ENCODE peak calls at places on chromosomes 12 and 14, in eight cellular contexts. T, Z, N, O, H, C, P and W are unnamed samples.

GRCh38 chr14:35400707-35401421 is 3.7 kb downstream of the NFKBIA start:
- DNase-seq in T (peak), Z (no peak), N (no peak), O (peak), H (peak), C (peak), P (no peak), W (peak)

GRCh38 chr12:106289196-106289681 is 13.3 kb upstream of the TCP11L2 start:
- DNase-seq in T (no peak), Z (no peak), N (no peak), O (peak), H (no peak), C (peak), P (no peak), W (no peak)

GRCh38 chr12:106720696-106721095 is 53.8 kb upstream of the RIC8B start:
- DNase-seq in T (no peak), Z (no peak), N (no peak), O (no peak), H (no peak), C (no peak), P (no peak), W (no peak)

GRCh38 chr14:104370256-104370870 is 209.2 kb upstream of the C14orf180 start:
- DNase-seq in T (no peak), Z (peak), N (no peak), O (no peak), H (no peak), C (no peak), P (peak), W (no peak)

GRCh38 chr12:121678721-121679300 is 9.4 kb upstream of the MORN3 start:
- DNase-seq in T (no peak), Z (no peak), N (no peak), O (no peak), H (no peak), C (no peak), P (no peak), W (peak)

GRCh38 chr14:99450266-99450665 is 30.4 kb downstream of the SETD3 start:
- DNase-seq in T (no peak), Z (no peak), N (no peak), O (no peak), H (no peak), C (no peak), P (no peak), W (no peak)

GRCh38 chr12:76277480-76277879 is 70.7 kb downstream of the BBS10 start:
- DNase-seq in T (no peak), Z (no peak), N (peak), O (peak), H (no peak), C (peak), P (no peak), W (no peak)

GRCh38 chr14:94483729-94484275 is 7.8 kb upstream of the SERPINA9 start:
- DNase-seq in T (no peak), Z (no peak), N (no peak), O (no peak), H (no peak), C (peak), P (no peak), W (no peak)

GRCh38 chr14:45065951-45066350 is 18.0 kb upstream of the PRPF39 start:
- DNase-seq in T (no peak), Z (no peak), N (no peak), O (no peak), H (no peak), C (no peak), P (no peak), W (no peak)

GRCh38 chr12:3274664-3275063 is 197.5 kb downstream of the TSPAN9 start:
- DNase-seq in T (no peak), Z (no peak), N (no peak), O (no peak), H (no peak), C (no peak), P (no peak), W (no peak)

GRCh38 chr12:52234226-52234810 is 1.3 kb downstream of the KRT7 start:
- DNase-seq in T (no peak), Z (no peak), N (no peak), O (no peak), H (no peak), C (no peak), P (no peak), W (no peak)

GRCh38 chr12:47509398-47509851 is 196.4 kb downstream of the RPAP3 start:
- DNase-seq in T (no peak), Z (no peak), N (no peak), O (peak), H (no peak), C (peak), P (no peak), W (no peak)

GRCh38 chr14:105689722-105690121 is 163.3 kb downstream of the TMEM121 start:
- DNase-seq in T (no peak), Z (no peak), N (no peak), O (no peak), H (no peak), C (no peak), P (no peak), W (no peak)

GRCh38 chr14:54503476-54503875 is 6.2 kb upstream of the CGRRF1 start:
- DNase-seq in T (no peak), Z (no peak), N (no peak), O (peak), H (no peak), C (peak), P (no peak), W (no peak)

GRCh38 chr14:103021817-103022668 is 35.3 kb downstream of the CDC42BPB start:
- DNase-seq in T (no peak), Z (peak), N (no peak), O (no peak), H (no peak), C (peak), P (no peak), W (no peak)

GRCh38 chr14:102594514-102595175 is 2.2 kb downstream of the RCOR1 start:
- DNase-seq in T (peak), Z (peak), N (no peak), O (peak), H (peak), C (peak), P (no peak), W (peak)

GRCh38 chr14:35405304-35405996 is 901 bp upstream of the NFKBIA start:
- DNase-seq in T (no peak), Z (peak), N (no peak), O (peak), H (no peak), C (peak), P (no peak), W (no peak)

GRCh38 chr14:103392572-103392971 is 7.4 kb downstream of the MARK3 start:
- DNase-seq in T (no peak), Z (no peak), N (no peak), O (no peak), H (no peak), C (no peak), P (no peak), W (no peak)

GRCh38 chr12:47236109-47236714 is 156.5 kb upstream of the AMIGO2 start:
- DNase-seq in T (no peak), Z (no peak), N (peak), O (peak), H (no peak), C (peak), P (no peak), W (no peak)

GRCh38 chr12:5318874-5319273 is 113.0 kb upstream of the NTF3 start:
- DNase-seq in T (no peak), Z (no peak), N (peak), O (no peak), H (no peak), C (peak), P (no peak), W (no peak)

GRCh38 chr14:67319142-67319541 is 40.5 kb downstream of the ATP6V1D start:
- DNase-seq in T (no peak), Z (no peak), N (no peak), O (peak), H (no peak), C (no peak), P (no peak), W (no peak)

GRCh38 chr12:65568517-65568916 is 255.8 kb upstream of the HMGA2 start:
- DNase-seq in T (no peak), Z (no peak), N (peak), O (peak), H (no peak), C (peak), P (no peak), W (no peak)

GRCh38 chr12:71731439-71732356 is 23.0 kb upstream of the RAB21 start:
- DNase-seq in T (no peak), Z (no peak), N (no peak), O (peak), H (no peak), C (no peak), P (no peak), W (peak)

GRCh38 chr14:63493246-63493645 is 49.9 kb downstream of the PPP2R5E start:
- DNase-seq in T (no peak), Z (no peak), N (no peak), O (peak), H (no peak), C (peak), P (no peak), W (no peak)

GRCh38 chr12:80877706-80878384 is 59.9 kb downstream of the LIN7A start:
- DNase-seq in T (no peak), Z (no peak), N (no peak), O (no peak), H (no peak), C (no peak), P (no peak), W (no peak)

GRCh38 chr12:122871851-122872785 is 23.8 kb downstream of the VPS37B start:
- DNase-seq in T (peak), Z (peak), N (no peak), O (peak), H (peak), C (peak), P (peak), W (peak)

GRCh38 chr14:32329146-32329545 is at the start of gene AKAP6:
- DNase-seq in T (no peak), Z (no peak), N (no peak), O (peak), H (no peak), C (no peak), P (no peak), W (no peak)

GRCh38 chr12:123269395-123269892 is 2.2 kb downstream of the CDK2AP1 start:
- DNase-seq in T (peak), Z (no peak), N (no peak), O (peak), H (peak), C (peak), P (no peak), W (peak)

GRCh38 chr14:43175896-43176295 is 1331.2 kb downstream of the FSCB start:
- DNase-seq in T (no peak), Z (no peak), N (no peak), O (no peak), H (no peak), C (no peak), P (no peak), W (no peak)

GRCh38 chr12:56661560-56661959 is 15.8 kb upstream of the ATP5F1B start:
- DNase-seq in T (no peak), Z (no peak), N (no peak), O (no peak), H (no peak), C (no peak), P (no peak), W (peak)

GRCh38 chr14:53953828-53954550 is 2.6 kb downstream of the BMP4 start:
- DNase-seq in T (peak), Z (peak), N (peak), O (peak), H (no peak), C (peak), P (no peak), W (peak)

GRCh38 chr12:88952543-88952942 is 372.3 kb upstream of the KITLG start:
- DNase-seq in T (no peak), Z (peak), N (peak), O (peak), H (no peak), C (peak), P (no peak), W (no peak)

GRCh38 chr12:65430571-65431306 is 152.3 kb downstream of the MSRB3 start:
- DNase-seq in T (no peak), Z (no peak), N (peak), O (peak), H (no peak), C (peak), P (no peak), W (no peak)